ENCODE peak calls at places on chromosomes 13 and 19, in seven cellular contexts. P is GM12878, Q is ascending aorta, N is esophagus squamous epithelium, X is GM23338, T is A549, E is HL-60. W is an unnamed sample.

GRCh38 chr19:2412449-2412848 is 14.9 kb downstream of the TIMM13 start:
- DNase-seq in X (no peak), E (peak), P (no peak), T (no peak), Q (no peak), N (no peak), W (no peak)

GRCh38 chr13:74026753-74027152 is 107.5 kb downstream of the KLF12 start:
- DNase-seq in P (peak), T (no peak), N (no peak), E (no peak), Q (no peak), X (peak), W (no peak)

GRCh38 chr19:30228726-30229523 is 143.3 kb upstream of the ZNF536 start:
- DNase-seq in E (no peak), N (no peak), X (peak), Q (no peak), T (peak), P (no peak), W (no peak)

GRCh38 chr19:49430678-49431329 is 5.6 kb downstream of the GFY start:
- DNase-seq in Q (no peak), E (no peak), X (no peak), T (peak), N (no peak), P (no peak), W (no peak)

GRCh38 chr13:113528101-113528797 is 37.7 kb upstream of the DCUN1D2 start:
- DNase-seq in Q (no peak), E (peak), X (no peak), N (no peak), P (no peak), T (no peak), W (no peak)

GRCh38 chr13:114049626-114050101 is 75.8 kb upstream of the C13orf46 start:
- DNase-seq in Q (no peak), P (no peak), E (no peak), N (no peak), T (no peak), X (no peak), W (no peak)

GRCh38 chr19:56076413-56076998 is 44.6 kb downstream of the ZNF787 start:
- DNase-seq in X (peak), Q (no peak), T (peak), P (no peak), N (no peak), E (peak), W (no peak)

GRCh38 chr13:28094311-28094710 is 6.1 kb downstream of the FLT3 start:
- DNase-seq in T (no peak), Q (no peak), X (no peak), N (no peak), P (no peak), E (peak), W (no peak)

GRCh38 chr13:76853481-76853880 is 32.7 kb downstream of the KCTD12 start:
- DNase-seq in P (no peak), X (no peak), Q (no peak), N (no peak), T (no peak), E (no peak), W (no peak)

GRCh38 chr19:40282920-40283319 is 2.2 kb downstream of the AKT2 start:
- DNase-seq in N (no peak), T (no peak), P (no peak), Q (no peak), E (no peak), X (no peak), W (no peak)

GRCh38 chr13:46604226-46604968 is 51.4 kb downstream of the LRCH1 start:
- DNase-seq in P (no peak), N (no peak), E (no peak), T (no peak), X (no peak), Q (no peak), W (no peak)

GRCh38 chr13:36709136-36709895 is 35.5 kb downstream of the SERTM1 start:
- DNase-seq in N (no peak), P (no peak), Q (no peak), T (no peak), X (no peak), E (no peak), W (no peak)

DNA sequence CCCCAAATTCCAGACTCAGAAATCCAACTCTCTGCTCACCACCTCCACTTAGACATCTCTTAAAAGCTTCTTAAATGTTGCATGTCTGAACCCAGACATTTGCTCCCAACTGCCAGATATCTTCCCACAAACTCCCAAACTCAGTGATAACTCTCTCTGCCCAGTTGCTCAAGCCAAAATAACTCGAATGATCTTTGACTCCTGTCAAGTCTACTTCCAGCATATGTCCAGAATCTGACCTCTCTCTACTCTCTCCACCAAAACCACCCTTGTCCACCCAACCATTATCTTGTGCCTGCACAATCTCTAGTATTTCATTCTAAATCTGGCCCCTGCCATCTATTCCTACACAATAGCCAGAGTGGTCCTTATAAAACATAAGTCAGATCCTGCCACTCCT is 99.3 kb downstream of the FGF14 start:
- DNase-seq in P (no peak), T (no peak), Q (no peak), N (no peak), E (no peak), X (no peak), W (no peak)
- H3K27ac ChIP-seq in P (no peak), T (no peak), Q (no peak), N (no peak), E (no peak), X (no peak), W (no peak)

DNA sequence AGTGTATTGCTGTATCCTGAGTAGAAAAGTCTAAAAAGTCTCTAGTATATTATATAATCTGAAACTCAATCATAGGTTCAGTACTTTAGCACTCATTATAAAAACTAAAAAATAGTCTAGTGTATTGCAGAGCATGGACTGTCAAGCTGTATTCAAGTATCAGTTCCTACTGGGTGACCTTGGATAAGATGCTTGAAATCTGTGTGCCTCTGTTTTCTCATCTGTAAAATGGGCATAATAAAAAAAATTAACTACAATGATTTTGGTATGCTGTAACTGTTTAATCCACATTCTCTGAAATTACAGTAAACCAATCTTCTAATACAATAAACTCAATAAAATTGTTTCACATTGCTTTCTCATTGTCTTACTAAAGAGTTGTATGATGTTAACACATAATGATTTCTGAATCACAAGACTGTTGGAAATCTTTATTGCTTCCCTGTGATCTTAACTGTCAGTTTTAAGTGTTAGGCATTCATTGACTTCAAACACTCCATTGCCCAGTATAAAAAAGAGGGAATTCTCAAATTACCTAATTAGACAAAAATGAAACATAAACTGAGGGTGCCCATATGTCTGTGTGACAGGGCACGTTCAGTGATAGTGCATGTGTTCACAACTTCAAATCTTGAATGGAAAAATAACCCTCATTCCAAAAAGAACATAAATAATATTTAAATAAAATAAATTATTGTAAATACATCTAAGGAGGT is 2.2 kb downstream of the STARD13 start:
- DNase-seq in N (no peak), X (no peak), P (no peak), T (no peak), E (no peak), Q (no peak), W (no peak)
- H3K27ac ChIP-seq in N (peak), X (no peak), P (no peak), T (peak), E (no peak), Q (no peak), W (peak)

GRCh38 chr19:3649888-3650287 is 23.3 kb upstream of the CACTIN start:
- DNase-seq in Q (no peak), P (no peak), T (no peak), E (no peak), N (no peak), X (peak), W (no peak)

GRCh38 chr19:3646336-3647092 is 19.9 kb upstream of the CACTIN start:
- DNase-seq in E (no peak), N (no peak), P (no peak), T (no peak), Q (no peak), X (no peak), W (no peak)

GRCh38 chr19:3645067-3645396 is 18.4 kb upstream of the CACTIN start:
- DNase-seq in T (no peak), N (no peak), X (no peak), P (no peak), Q (no peak), E (no peak), W (no peak)

GRCh38 chr19:3645726-3646125 is 19.1 kb upstream of the CACTIN start:
- DNase-seq in X (no peak), T (no peak), N (no peak), Q (no peak), E (no peak), P (no peak), W (no peak)

DNA sequence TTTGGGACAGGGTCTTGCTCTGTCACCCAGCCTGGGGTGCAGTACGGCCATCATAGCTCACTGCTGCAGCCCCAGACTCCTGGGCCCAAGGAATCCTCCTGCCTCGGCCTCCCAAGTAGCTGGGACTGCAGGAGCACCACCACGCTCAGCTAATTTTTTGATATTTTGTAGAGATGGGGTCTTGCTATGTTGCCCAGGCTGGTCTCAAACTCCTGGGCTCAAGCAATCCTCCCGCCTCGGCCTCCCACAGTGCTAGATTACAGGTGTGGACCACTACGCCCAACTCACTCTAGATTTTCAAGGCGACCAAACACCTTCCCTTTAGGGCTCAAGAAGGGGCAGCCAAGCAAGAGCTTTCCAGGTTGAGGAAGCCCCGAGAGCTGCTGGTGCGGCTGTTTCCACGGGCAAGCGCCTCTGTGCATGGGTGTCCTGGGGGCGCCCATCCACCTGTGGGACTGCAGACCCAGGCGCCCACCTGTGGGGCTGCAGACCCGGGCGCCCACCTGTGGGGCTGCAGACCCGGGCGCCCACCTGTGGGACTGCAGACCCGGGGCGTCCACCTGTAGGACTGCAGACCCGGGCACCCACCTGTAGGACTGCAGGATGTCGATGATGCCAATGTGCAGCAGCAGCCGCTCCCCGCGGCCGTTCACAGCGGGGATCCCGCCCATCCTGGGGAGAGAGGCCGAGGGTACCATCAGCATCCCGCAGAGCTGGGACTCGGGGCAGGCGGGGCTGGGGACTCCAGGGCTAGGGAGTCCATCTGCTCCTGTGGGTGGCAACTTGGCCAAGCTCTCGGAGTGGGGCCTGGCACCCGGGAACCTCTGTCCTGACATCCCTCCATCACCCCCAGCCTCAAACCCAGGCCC is 21.7 kb upstream of the CACTIN start:
- DNase-seq in T (no peak), N (no peak), E (no peak), X (no peak), P (no peak), Q (no peak), W (no peak)
- H3K27ac ChIP-seq in T (no peak), N (no peak), E (no peak), X (no peak), P (no peak), Q (no peak), W (no peak)

DNA sequence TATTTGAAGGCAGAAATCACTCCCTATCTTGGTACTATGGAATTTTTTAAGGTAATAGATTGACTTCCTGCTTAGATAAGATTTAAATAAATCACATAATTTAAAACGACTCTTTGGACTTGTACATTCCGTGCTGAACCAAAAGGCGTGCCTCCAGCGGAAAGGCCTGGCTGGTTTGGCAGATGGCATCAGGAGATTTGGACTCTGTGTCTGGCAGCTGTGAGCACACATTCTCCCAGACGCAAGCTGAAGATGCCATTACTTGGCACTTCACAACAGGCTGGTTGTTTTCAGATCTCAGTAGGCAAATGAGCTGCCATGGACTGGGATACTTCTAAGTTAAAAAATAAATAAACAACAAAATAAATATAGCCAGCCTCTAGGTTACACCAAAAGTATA is 104.5 kb upstream of the SLC15A1 start:
- DNase-seq in Q (no peak), P (no peak), X (no peak), N (no peak), T (no peak), E (no peak), W (no peak)
- H3K27ac ChIP-seq in Q (no peak), P (no peak), X (no peak), N (no peak), T (no peak), E (no peak), W (no peak)

GRCh38 chr19:37655689-37656491 is 625 bp upstream of the ZFP30 start:
- DNase-seq in E (peak), P (peak), Q (peak), N (peak), X (peak), T (peak), W (peak)
- H3K27ac ChIP-seq in E (peak), P (peak), Q (peak), N (peak), X (no peak), T (peak), W (peak)

DNA sequence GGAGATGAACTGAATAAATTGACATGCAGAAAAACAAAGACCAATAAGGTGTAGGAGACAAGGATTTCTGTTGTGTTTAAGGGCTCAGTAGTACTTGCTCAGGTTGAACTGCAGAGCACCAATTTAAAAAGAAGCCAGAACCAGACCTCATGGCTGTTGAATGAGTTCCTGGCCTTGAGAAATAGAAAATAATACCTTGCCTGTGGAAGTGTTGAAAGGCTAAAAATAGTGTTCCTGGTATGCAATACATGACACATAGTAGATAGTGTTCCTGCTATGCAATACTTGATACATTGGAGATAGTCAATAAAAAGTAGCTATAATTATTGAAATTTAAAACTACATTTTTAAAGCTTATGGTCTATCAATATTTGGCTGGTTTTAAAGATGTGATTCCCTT is 595.8 kb downstream of the PCDH9 start:
- DNase-seq in E (no peak), N (no peak), P (no peak), T (no peak), Q (no peak), X (no peak), W (no peak)
- H3K27ac ChIP-seq in E (no peak), N (no peak), P (no peak), T (no peak), Q (no peak), X (no peak), W (no peak)

GRCh38 chr19:8377598-8377997 is 12.6 kb upstream of the RAB11B start:
- DNase-seq in E (no peak), Q (no peak), T (no peak), P (no peak), X (no peak), N (no peak), W (no peak)
- H3K27ac ChIP-seq in E (no peak), Q (no peak), T (no peak), P (no peak), X (no peak), N (no peak), W (no peak)

GRCh38 chr19:6903446-6903845 is 16.1 kb downstream of the ADGRE1 start:
- DNase-seq in N (no peak), X (no peak), Q (no peak), T (no peak), E (no peak), P (no peak), W (no peak)
- H3K27ac ChIP-seq in N (no peak), X (no peak), Q (no peak), T (no peak), E (no peak), P (no peak), W (no peak)

GRCh38 chr13:110306960-110307696 is at the start of the genes COL4A1 and COL4A2:
- DNase-seq in Q (no peak), N (no peak), T (peak), E (no peak), P (no peak), X (peak), W (no peak)
- H3K27ac ChIP-seq in Q (peak), N (peak), T (peak), E (no peak), P (no peak), X (no peak), W (no peak)